ENCODE peak calls at places on chromosomes 11 and 22, in five cellular contexts. P is COR-L47, R is choroid plexus epithelial cell, I is ACHN, L is EH. G is an unnamed sample.

GRCh38 chr22:49970528-49971231 is 10.1 kb downstream of the PIM3 start:
- DNase-seq in P (peak), R (peak), I (peak), L (peak), G (peak)

GRCh38 chr22:44192098-44192810 is 11.5 kb downstream of the PARVG start:
- DNase-seq in P (no peak), R (peak), I (peak), L (peak), G (no peak)

GRCh38 chr11:86641537-86642270 is 30.7 kb downstream of the ME3 start:
- DNase-seq in P (no peak), R (no peak), I (no peak), L (no peak), G (no peak)

GRCh38 chr11:83158965-83159900 is 2.3 kb downstream of the PCF11 start:
- DNase-seq in P (no peak), R (no peak), I (no peak), L (no peak), G (no peak)

GRCh38 chr11:27701262-27702105 is 1.2 kb upstream of the BDNF start:
- DNase-seq in P (peak), R (peak), I (peak), L (peak), G (peak)

GRCh38 chr11:111429066-111429506 is 50.0 kb upstream of the POU2AF1 start:
- DNase-seq in P (no peak), R (peak), I (peak), L (peak), G (peak)

GRCh38 chr11:13008625-13009475 is at the start of gene RASSF10:
- DNase-seq in P (peak), R (no peak), I (peak), L (peak), G (peak)

GRCh38 chr11:59186130-59186594 is 14.2 kb downstream of the DTX4 start:
- DNase-seq in P (no peak), R (no peak), I (peak), L (peak), G (peak)

GRCh38 chr22:37080438-37080837 is 28.9 kb downstream of the KCTD17 start:
- DNase-seq in P (no peak), R (no peak), I (no peak), L (no peak), G (no peak)

GRCh38 chr22:37492428-37493344 is 6.5 kb upstream of the MFNG start:
- DNase-seq in P (no peak), R (peak), I (peak), L (peak), G (peak)

GRCh38 chr22:47190276-47190956 is 428.0 kb downstream of the TBC1D22A start:
- DNase-seq in P (no peak), R (no peak), I (no peak), L (no peak), G (no peak)

GRCh38 chr22:33112606-33113005 is 54.4 kb upstream of the SYN3 start:
- DNase-seq in P (no peak), R (no peak), I (no peak), L (no peak), G (no peak)

G was measured in colonic mucosa.